ENCODE peak calls at places on chromosomes 11 and 22, in four cellular contexts. F is K562, N is GM12878, H is SK-N-SH. E is an unnamed sample.

GRCh38 chr11:65135633-65136145 is 1.4 kb upstream of the SYVN1 start:
- DNase-seq in F (no peak), N (no peak), H (no peak), E (no peak)

GRCh38 chr11:32531528-32531927 is 52.1 kb upstream of the EIF3M start:
- DNase-seq in F (no peak), N (no peak), H (no peak), E (no peak)

GRCh38 chr22:46063861-46064235 is 86.5 kb upstream of the PPARA start:
- DNase-seq in F (no peak), N (no peak), H (no peak), E (no peak)

GRCh38 chr11:64340671-64341335 is 799 bp downstream of the CCDC88B start:
- DNase-seq in F (peak; percentile 78), N (no peak), H (peak; percentile 81), E (no peak)

GRCh38 chr11:86574493-86575207 is 97.8 kb downstream of the ME3 start:
- DNase-seq in F (no peak), N (no peak), H (no peak), E (no peak)

GRCh38 chr11:66976048-66976467 is 954 bp downstream of the C11orf86 start:
- DNase-seq in F (peak; percentile 59), N (no peak), H (peak; percentile 86), E (peak; percentile 35)

GRCh38 chr22:20013382-20013871 is 3.2 kb downstream of the ARVCF start:
- DNase-seq in F (peak; percentile 88), N (no peak), H (peak; percentile 86), E (peak; percentile 45)

GRCh38 chr11:74014880-74015279 is 6.0 kb upstream of the UCP3 start:
- DNase-seq in F (no peak), N (no peak), H (no peak), E (no peak)

GRCh38 chr22:43827926-43828710 is 16.0 kb upstream of the EFCAB6 start:
- DNase-seq in F (no peak), N (no peak), H (no peak), E (no peak)

GRCh38 chr11:124072147-124072546 is 31.0 kb upstream of the OR10G7 start:
- DNase-seq in F (no peak), N (no peak), H (no peak), E (no peak)

GRCh38 chr11:69352715-69353325 is 58.9 kb downstream of the MYEOV start:
- DNase-seq in F (no peak), N (no peak), H (no peak), E (no peak)

GRCh38 chr11:115964091-115964490 is 459.9 kb upstream of the CADM1 start:
- DNase-seq in F (no peak), N (no peak), H (no peak), E (peak; percentile 60)

GRCh38 chr22:50438305-50439275 is 36.2 kb downstream of the SBF1 start:
- DNase-seq in F (no peak), N (no peak), H (peak; percentile 36), E (no peak)

DNA sequence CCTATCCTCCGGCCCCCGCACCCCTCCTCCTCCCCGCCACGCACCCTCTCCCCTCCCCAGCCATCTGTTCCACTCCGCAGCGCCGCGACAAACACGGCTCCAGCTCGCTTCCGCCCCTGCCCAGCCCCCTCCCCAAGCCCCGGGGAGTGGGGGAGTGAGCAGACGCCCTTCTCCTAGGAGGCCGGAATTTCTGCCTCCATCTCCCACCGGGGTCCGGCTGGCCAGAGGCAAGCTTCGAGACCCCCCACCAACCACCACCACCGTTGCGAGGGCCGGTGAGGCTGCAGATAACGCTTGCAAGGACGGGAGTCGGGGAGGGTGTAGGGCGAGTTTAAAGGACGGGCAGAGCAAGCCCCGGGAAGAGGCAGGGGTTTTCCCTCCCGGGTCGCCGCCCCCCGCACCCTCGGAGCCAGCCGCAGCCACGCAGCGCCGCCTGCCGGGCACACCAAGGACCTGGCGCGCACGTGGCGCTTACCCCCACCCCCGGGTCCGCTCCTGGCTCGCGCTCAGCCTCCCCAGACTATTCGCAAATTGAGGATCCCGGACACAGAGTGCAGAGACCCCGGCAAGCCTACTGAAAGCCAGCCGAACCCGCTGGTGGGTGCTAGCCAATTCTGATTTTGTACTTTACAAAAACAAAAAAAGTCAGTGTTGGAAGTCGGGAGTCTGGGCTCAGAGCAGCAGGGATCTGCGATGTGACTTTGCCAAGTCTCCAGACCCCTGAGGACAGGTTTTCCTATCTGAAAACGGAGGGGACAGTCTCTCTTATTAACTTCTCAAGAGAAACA is 22.6 kb downstream of the RTN4RL2 start:
- DNase-seq in F (no peak), N (no peak), H (peak; percentile 96), E (no peak)
- TF ChIP-seq CHD2 in F (no peak), N (peak; percentile 56), H (no peak), E (no peak)

DNA sequence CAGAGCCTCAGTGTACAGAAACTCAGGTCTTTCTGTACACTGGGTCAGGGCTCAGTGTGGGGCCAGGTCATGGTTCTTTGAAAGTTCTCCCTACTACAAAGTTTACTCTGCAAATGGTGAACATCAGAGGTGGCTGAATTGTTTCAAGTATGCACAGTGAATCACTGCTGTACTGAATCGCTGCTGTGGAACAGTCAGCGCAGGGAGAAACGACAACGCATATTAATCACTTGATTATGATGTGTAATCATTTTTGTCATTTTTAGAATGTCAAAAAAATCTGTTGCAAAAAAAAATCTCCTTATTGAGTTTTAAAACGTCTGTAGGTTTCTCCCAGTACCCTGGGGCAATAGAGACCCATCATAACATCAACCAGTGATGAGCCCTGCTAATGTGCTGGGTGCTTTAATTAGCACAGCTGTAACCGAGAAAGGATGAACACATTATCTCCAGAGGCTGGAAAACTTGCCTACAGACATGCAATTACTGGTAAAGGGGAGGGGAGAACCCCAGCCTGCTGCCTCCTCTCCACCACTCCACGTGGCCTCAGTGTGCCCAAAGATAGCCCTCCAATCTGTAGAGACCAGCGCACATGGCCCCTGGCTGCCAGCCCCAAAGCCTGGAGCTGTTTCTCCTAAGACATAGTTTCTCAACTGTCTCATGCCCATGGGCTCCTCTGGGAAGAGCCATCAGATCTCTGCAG is 12.8 kb downstream of the ARRB1 start:
- DNase-seq in F (no peak), N (no peak), H (peak; percentile 52), E (no peak)
- TF ChIP-seq MXI1 in F (no peak), N (no peak), H (peak; percentile 69), E (no peak)

GRCh38 chr11:45252877-45253276 is 33.3 kb downstream of the SYT13 start:
- DNase-seq in F (no peak), N (no peak), H (no peak), E (no peak)
- TF ChIP-seq CHD2 in F (no peak), N (no peak), H (no peak), E (no peak)

DNA sequence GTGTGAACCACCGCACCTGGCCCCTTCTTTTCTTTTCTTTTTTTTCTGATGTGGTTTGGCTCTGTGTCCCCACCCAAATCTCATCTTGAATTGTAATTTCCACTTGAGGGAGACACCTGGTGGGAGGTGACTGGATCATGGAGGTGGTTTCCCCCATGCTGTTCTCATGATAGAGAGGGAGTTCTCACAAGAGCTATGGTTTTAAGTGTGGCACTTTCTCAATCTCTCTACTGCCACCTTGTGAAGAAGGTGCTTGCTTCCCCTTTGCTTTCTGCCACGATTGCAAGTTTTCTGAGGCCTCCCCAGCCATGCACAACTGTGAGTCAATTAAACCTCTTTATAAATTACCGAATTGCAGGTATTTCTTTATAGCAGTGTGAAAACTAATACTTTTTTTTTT is 4.9 kb upstream of the TCN2 start:
- DNase-seq in F (no peak), N (no peak), H (no peak), E (peak; percentile 47)
- TF ChIP-seq MXI1 in F (no peak), N (no peak), H (no peak), E (no peak)

GRCh38 chr11:112771847-112772246 is 189.4 kb upstream of the NCAM1 start:
- DNase-seq in F (no peak), N (no peak), H (no peak), E (no peak)
- TF ChIP-seq CHD2 in F (no peak), N (no peak), H (no peak), E (no peak)

DNA sequence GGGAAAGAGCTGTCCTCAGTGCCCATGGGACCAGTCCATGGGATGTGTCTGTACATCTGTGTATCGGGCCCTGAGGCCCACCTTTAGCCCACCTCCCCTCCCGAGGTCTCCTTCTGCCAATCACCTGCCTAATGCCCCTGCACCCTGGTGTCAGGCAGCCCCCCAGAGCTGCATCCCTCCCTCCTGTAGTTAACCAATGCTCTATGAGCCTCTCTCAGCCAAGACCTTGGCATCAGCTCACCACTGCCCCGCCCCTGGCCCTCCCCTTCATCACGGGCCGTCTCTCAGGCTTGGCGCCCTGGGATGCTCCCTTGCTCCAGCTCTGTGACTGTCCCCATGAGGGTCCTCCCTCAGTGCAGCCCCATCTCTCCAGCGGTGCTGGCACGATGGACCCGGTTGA is 18.5 kb downstream of the MGAT3 start:
- DNase-seq in F (no peak), N (no peak), H (peak; percentile 36), E (no peak)
- TF ChIP-seq MXI1 in F (no peak), N (no peak), H (no peak), E (no peak)

GRCh38 chr11:62392944-62393628 is 25.7 kb upstream of the SCGB1A1 start:
- DNase-seq in F (peak; percentile 70), N (no peak), H (no peak), E (peak; percentile 55)
- TF ChIP-seq CHD2 in F (no peak), N (no peak), H (no peak), E (no peak)

DNA sequence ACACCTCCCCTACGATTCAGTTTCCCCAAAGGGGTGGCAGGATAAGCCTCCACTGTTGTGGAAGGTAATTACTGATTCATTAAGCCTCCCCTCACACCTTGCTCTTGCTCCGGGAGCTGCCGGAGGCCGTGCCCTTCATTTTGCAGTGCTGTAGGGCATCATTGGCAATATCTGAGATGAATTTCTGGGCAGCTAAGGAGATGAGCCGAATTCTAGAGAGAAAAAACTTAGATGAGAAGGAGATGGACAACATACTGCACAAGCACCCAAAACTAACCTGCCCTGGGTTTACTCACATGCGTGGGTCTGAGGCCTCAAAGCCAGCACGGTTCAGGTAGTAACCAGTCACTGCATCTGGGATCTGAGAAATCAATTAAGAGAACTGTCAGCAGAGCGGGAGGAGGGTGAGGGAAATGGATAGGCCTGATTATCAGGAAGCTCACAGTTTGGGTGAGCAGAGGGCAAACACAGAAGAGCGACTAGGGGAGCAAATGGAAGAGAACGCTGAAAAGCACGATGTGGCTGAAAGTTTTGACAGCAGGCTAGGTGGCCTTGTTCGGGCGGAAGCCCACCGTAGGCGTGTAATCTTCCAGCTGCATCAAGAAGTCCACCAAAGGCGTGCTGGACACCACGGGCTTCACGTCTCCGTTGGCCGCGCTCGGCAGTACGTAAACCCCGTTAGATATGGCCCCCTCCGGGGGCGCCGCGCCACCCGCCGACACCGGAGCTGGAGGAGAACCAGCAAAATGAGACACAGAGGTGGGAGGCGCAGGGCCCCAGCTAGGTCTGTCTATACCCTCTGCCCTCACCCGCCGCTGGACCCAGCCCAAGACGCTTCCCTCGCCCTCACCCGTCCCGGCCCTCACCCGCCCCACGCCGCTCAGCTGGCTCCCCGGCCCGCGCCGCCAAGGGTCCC is 666 bp downstream of the TAF10 start:
- DNase-seq in F (peak; percentile 32), N (no peak), H (no peak), E (no peak)
- TF ChIP-seq MXI1 in F (no peak), N (no peak), H (no peak), E (no peak)

GRCh38 chr11:13334068-13334785 is 56.6 kb downstream of the BMAL1 start:
- DNase-seq in F (no peak), N (no peak), H (no peak), E (no peak)

GRCh38 chr11:13336246-13336873 is 58.8 kb downstream of the BMAL1 start:
- DNase-seq in F (no peak), N (no peak), H (no peak), E (no peak)

GRCh38 chr11:13332124-13332523 is 54.5 kb downstream of the BMAL1 start:
- DNase-seq in F (no peak), N (no peak), H (no peak), E (no peak)

GRCh38 chr11:13335319-13335718 is 57.7 kb downstream of the BMAL1 start:
- DNase-seq in F (peak; percentile 65), N (no peak), H (peak; percentile 69), E (peak; percentile 49)

GRCh38 chr11:13333456-13333957 is 55.9 kb downstream of the BMAL1 start:
- DNase-seq in F (no peak), N (no peak), H (no peak), E (peak; percentile 18)
- TF ChIP-seq CHD2 in F (no peak), N (no peak), H (no peak), E (no peak)

E was measured in HepG2.